ENCODE peak calls at places on chromosomes 7 and 10, in five cellular contexts. F, H, S, Q and C are unnamed samples.
A peak's percentile ranks its signal among the peaks of the same experiment; 100 is the strongest.

GRCh38 chr7:70698219-70698832 is 433.6 kb upstream of the GALNT17 start:
- DNase-seq in F (peak; percentile 73), H (no peak), S (peak; percentile 55), Q (no peak), C (no peak)

GRCh38 chr7:79282051-79282694 is 171.3 kb downstream of the MAGI2 start:
- DNase-seq in F (no peak), H (no peak), S (peak; percentile 79), Q (no peak), C (no peak)

GRCh38 chr7:44709945-44710596 is 38.6 kb upstream of the ZMIZ2 start:
- DNase-seq in F (no peak), H (no peak), S (no peak), Q (no peak), C (no peak)

GRCh38 chr10:3429651-3430050 is 257.1 kb upstream of the PITRM1 start:
- DNase-seq in F (no peak), H (no peak), S (no peak), Q (no peak), C (no peak)

GRCh38 chr10:26556756-26557640 is 118.9 kb downstream of the APBB1IP start:
- DNase-seq in F (no peak), H (peak; percentile 6), S (peak; percentile 75), Q (peak; percentile 12), C (no peak)

GRCh38 chr7:47087866-47088265 is 494.0 kb downstream of the TNS3 start:
- DNase-seq in F (no peak), H (no peak), S (peak; percentile 6), Q (no peak), C (no peak)

GRCh38 chr7:45162311-45162845 is 4.8 kb downstream of the RAMP3 start:
- DNase-seq in F (no peak), H (no peak), S (no peak), Q (no peak), C (no peak)

GRCh38 chr7:131546126-131546525 is 10.3 kb downstream of the PODXL start:
- DNase-seq in F (no peak), H (no peak), S (peak; percentile 14), Q (no peak), C (no peak)

GRCh38 chr10:126001579-126001978 is 105.2 kb downstream of the FANK1 start:
- DNase-seq in F (no peak), H (no peak), S (peak; percentile 70), Q (no peak), C (no peak)

GRCh38 chr7:36208997-36209813 is 56.2 kb downstream of the EEPD1 start:
- DNase-seq in F (no peak), H (no peak), S (peak; percentile 22), Q (no peak), C (peak; percentile 41)

GRCh38 chr10:29554660-29555059 is 80.1 kb downstream of the SVIL start:
- DNase-seq in F (no peak), H (no peak), S (no peak), Q (no peak), C (no peak)

GRCh38 chr7:71254751-71255150 is 122.8 kb downstream of the GALNT17 start:
- DNase-seq in F (no peak), H (no peak), S (no peak), Q (no peak), C (no peak)

GRCh38 chr7:113657603-113658002 is 261.2 kb downstream of the PPP1R3A start:
- DNase-seq in F (no peak), H (no peak), S (no peak), Q (no peak), C (no peak)

GRCh38 chr7:20647051-20647450 is 31.6 kb downstream of the ABCB5 start:
- DNase-seq in F (no peak), H (no peak), S (no peak), Q (no peak), C (no peak)

GRCh38 chr10:110528224-110528997 is 30.7 kb downstream of the DUSP5 start:
- DNase-seq in F (no peak), H (no peak), S (no peak), Q (no peak), C (no peak)

GRCh38 chr10:112362833-112363232 is 11.1 kb upstream of the ACSL5 start:
- DNase-seq in F (no peak), H (no peak), S (no peak), Q (no peak), C (no peak)

GRCh38 chr7:80721880-80722595 is 83.6 kb downstream of the CD36 start:
- DNase-seq in F (no peak), H (no peak), S (peak; percentile 85), Q (no peak), C (no peak)

GRCh38 chr10:80582561-80582960 is 44.9 kb downstream of the SH2D4B start:
- DNase-seq in F (no peak), H (no peak), S (no peak), Q (no peak), C (no peak)

GRCh38 chr7:80224416-80224815 is 89.8 kb downstream of the GNAI1 start:
- DNase-seq in F (no peak), H (no peak), S (no peak), Q (no peak), C (no peak)

GRCh38 chr10:26621889-26622681 is 75.4 kb upstream of the PDSS1 start:
- DNase-seq in F (no peak), H (no peak), S (peak; percentile 18), Q (no peak), C (no peak)

GRCh38 chr10:102109166-102110116 is 10.7 kb downstream of the LDB1 start:
- DNase-seq in F (no peak), H (no peak), S (no peak), Q (no peak), C (no peak)

GRCh38 chr7:83413831-83414230 is 235.1 kb downstream of the SEMA3E start:
- DNase-seq in F (peak; percentile 18), H (no peak), S (no peak), Q (no peak), C (no peak)

GRCh38 chr10:86393858-86394472 is 27.4 kb upstream of the GRID1 start:
- DNase-seq in F (no peak), H (no peak), S (no peak), Q (no peak), C (no peak)

GRCh38 chr10:20233423-20233822 is 417.2 kb downstream of the PLXDC2 start:
- DNase-seq in F (no peak), H (no peak), S (no peak), Q (no peak), C (no peak)

GRCh38 chr7:74575083-74575803 is 82.3 kb upstream of the GTF2I start:
- DNase-seq in F (no peak), H (no peak), S (peak; percentile 76), Q (no peak), C (no peak)

GRCh38 chr10:810351-810846 is 120.9 kb upstream of the DIP2C start:
- DNase-seq in F (no peak), H (no peak), S (no peak), Q (no peak), C (no peak)

GRCh38 chr10:109978481-109978880 is 29.3 kb upstream of the ADD3 start:
- DNase-seq in F (no peak), H (peak; percentile 47), S (peak; percentile 24), Q (peak; percentile 60), C (peak; percentile 40)

GRCh38 chr10:99304857-99305220 is 24.3 kb upstream of the CNNM1 start:
- DNase-seq in F (no peak), H (no peak), S (no peak), Q (no peak), C (no peak)